ENCODE peak calls at places on chromosomes 12 and 14, in six cellular contexts. One of them, this sample, is unnamed.

GRCh38 chr14:73743431-73743931 is 29.3 kb upstream of the PNMA1 start:
- DNase-seq in fibroblast of mammary gland: no peak
- DNase-seq in endodermal cell: no peak
- DNase-seq in HepG2: no peak
- DNase-seq in HFF-Myc: no peak
- DNase-seq in PC-3: no peak
- DNase-seq in this sample: no peak

GRCh38 chr14:93032301-93032929 is 83.3 kb downstream of the ITPK1 start:
- DNase-seq in endodermal cell: no peak
- DNase-seq in HepG2: no peak
- DNase-seq in fibroblast of mammary gland: no peak
- DNase-seq in PC-3: peak
- DNase-seq in HFF-Myc: no peak
- DNase-seq in this sample: no peak

GRCh38 chr12:71195338-71195896 is 37.6 kb upstream of the TSPAN8 start:
- DNase-seq in endodermal cell: no peak
- DNase-seq in HepG2: no peak
- DNase-seq in PC-3: peak
- DNase-seq in fibroblast of mammary gland: no peak
- DNase-seq in HFF-Myc: no peak
- DNase-seq in this sample: no peak

GRCh38 chr12:111664510-111664909 is 21.2 kb downstream of the BRAP start:
- DNase-seq in PC-3: no peak
- DNase-seq in fibroblast of mammary gland: no peak
- DNase-seq in HepG2: no peak
- DNase-seq in endodermal cell: peak
- DNase-seq in HFF-Myc: no peak
- DNase-seq in this sample: no peak

GRCh38 chr14:64549805-64550538 is at the start of gene PPP1R36:
- DNase-seq in fibroblast of mammary gland: no peak
- DNase-seq in HFF-Myc: no peak
- DNase-seq in PC-3: no peak
- DNase-seq in endodermal cell: peak
- DNase-seq in HepG2: no peak
- DNase-seq in this sample: peak

GRCh38 chr12:34208331-34209258 is 186.3 kb downstream of the ALG10 start:
- DNase-seq in PC-3: no peak
- DNase-seq in fibroblast of mammary gland: no peak
- DNase-seq in HFF-Myc: no peak
- DNase-seq in HepG2: no peak
- DNase-seq in endodermal cell: no peak
- DNase-seq in this sample: no peak

GRCh38 chr14:80464531-80465149 is 253.3 kb upstream of the DIO2 start:
- DNase-seq in HepG2: no peak
- DNase-seq in endodermal cell: peak
- DNase-seq in HFF-Myc: no peak
- DNase-seq in PC-3: no peak
- DNase-seq in fibroblast of mammary gland: no peak
- DNase-seq in this sample: no peak

GRCh38 chr12:13313886-13314285 is 117.4 kb downstream of the EMP1 start:
- DNase-seq in fibroblast of mammary gland: no peak
- DNase-seq in HFF-Myc: no peak
- DNase-seq in PC-3: no peak
- DNase-seq in endodermal cell: no peak
- DNase-seq in HepG2: no peak
- DNase-seq in this sample: no peak

GRCh38 chr12:27541031-27541719 is 17.2 kb downstream of the PPFIBP1 start:
- DNase-seq in PC-3: no peak
- DNase-seq in HepG2: no peak
- DNase-seq in HFF-Myc: no peak
- DNase-seq in fibroblast of mammary gland: no peak
- DNase-seq in endodermal cell: peak
- DNase-seq in this sample: peak

GRCh38 chr14:97707603-97708002 is 910.4 kb downstream of the VRK1 start:
- DNase-seq in PC-3: no peak
- DNase-seq in fibroblast of mammary gland: no peak
- DNase-seq in endodermal cell: peak
- DNase-seq in HepG2: no peak
- DNase-seq in HFF-Myc: no peak
- DNase-seq in this sample: no peak

GRCh38 chr12:66539451-66539850 is 139.4 kb downstream of the GRIP1 start:
- DNase-seq in HFF-Myc: no peak
- DNase-seq in fibroblast of mammary gland: no peak
- DNase-seq in endodermal cell: no peak
- DNase-seq in HepG2: no peak
- DNase-seq in PC-3: no peak
- DNase-seq in this sample: no peak

GRCh38 chr12:6061661-6062060 is 62.8 kb downstream of the VWF start:
- DNase-seq in HepG2: no peak
- DNase-seq in PC-3: no peak
- DNase-seq in fibroblast of mammary gland: peak
- DNase-seq in endodermal cell: no peak
- DNase-seq in HFF-Myc: no peak
- DNase-seq in this sample: no peak

GRCh38 chr14:34782031-34782430 is 67.6 kb upstream of the CFL2 start:
- DNase-seq in HFF-Myc: no peak
- DNase-seq in PC-3: no peak
- DNase-seq in endodermal cell: no peak
- DNase-seq in fibroblast of mammary gland: peak
- DNase-seq in HepG2: no peak
- DNase-seq in this sample: peak

GRCh38 chr12:109270494-109270893 is 38.6 kb downstream of the FOXN4 start:
- DNase-seq in endodermal cell: no peak
- DNase-seq in fibroblast of mammary gland: no peak
- DNase-seq in HepG2: no peak
- DNase-seq in PC-3: no peak
- DNase-seq in HFF-Myc: no peak
- DNase-seq in this sample: no peak

GRCh38 chr12:23217158-23217557 is 592.2 kb downstream of the ETNK1 start:
- DNase-seq in PC-3: no peak
- DNase-seq in HFF-Myc: no peak
- DNase-seq in endodermal cell: no peak
- DNase-seq in HepG2: no peak
- DNase-seq in fibroblast of mammary gland: no peak
- DNase-seq in this sample: peak

GRCh38 chr14:68627050-68627867 is 165.6 kb downstream of the ZFP36L1 start:
- DNase-seq in PC-3: no peak
- DNase-seq in HFF-Myc: peak
- DNase-seq in endodermal cell: peak
- DNase-seq in HepG2: peak
- DNase-seq in fibroblast of mammary gland: no peak
- DNase-seq in this sample: no peak

GRCh38 chr12:20434993-20435392 is 66.7 kb downstream of the PDE3A start:
- DNase-seq in PC-3: no peak
- DNase-seq in endodermal cell: no peak
- DNase-seq in HFF-Myc: no peak
- DNase-seq in HepG2: no peak
- DNase-seq in fibroblast of mammary gland: peak
- DNase-seq in this sample: no peak

GRCh38 chr12:109767991-109768900 is 54.6 kb downstream of the FAM222A start:
- DNase-seq in PC-3: no peak
- DNase-seq in HepG2: no peak
- DNase-seq in endodermal cell: peak
- DNase-seq in fibroblast of mammary gland: no peak
- DNase-seq in HFF-Myc: no peak
- DNase-seq in this sample: no peak

GRCh38 chr12:104699489-104700194 is 242.9 kb downstream of the CHST11 start:
- DNase-seq in endodermal cell: no peak
- DNase-seq in HepG2: no peak
- DNase-seq in fibroblast of mammary gland: peak
- DNase-seq in HFF-Myc: no peak
- DNase-seq in PC-3: no peak
- DNase-seq in this sample: no peak

GRCh38 chr12:71799105-71799504 is 40.5 kb upstream of the TBC1D15 start:
- DNase-seq in endodermal cell: peak
- DNase-seq in PC-3: peak
- DNase-seq in HepG2: no peak
- DNase-seq in fibroblast of mammary gland: peak
- DNase-seq in HFF-Myc: peak
- DNase-seq in this sample: peak

GRCh38 chr12:122951979-122952892 is 14.0 kb downstream of the ABCB9 start:
- DNase-seq in HFF-Myc: no peak
- DNase-seq in fibroblast of mammary gland: peak
- DNase-seq in HepG2: peak
- DNase-seq in endodermal cell: peak
- DNase-seq in PC-3: peak
- DNase-seq in this sample: peak

GRCh38 chr14:105394714-105395537 is 3.4 kb upstream of the TEX22 start:
- DNase-seq in PC-3: no peak
- DNase-seq in fibroblast of mammary gland: no peak
- DNase-seq in endodermal cell: no peak
- DNase-seq in HepG2: no peak
- DNase-seq in HFF-Myc: no peak
- DNase-seq in this sample: no peak

GRCh38 chr12:91690521-91690920 is 455.1 kb downstream of the BTG1 start:
- DNase-seq in fibroblast of mammary gland: no peak
- DNase-seq in PC-3: no peak
- DNase-seq in HepG2: no peak
- DNase-seq in endodermal cell: no peak
- DNase-seq in HFF-Myc: no peak
- DNase-seq in this sample: no peak

DNA sequence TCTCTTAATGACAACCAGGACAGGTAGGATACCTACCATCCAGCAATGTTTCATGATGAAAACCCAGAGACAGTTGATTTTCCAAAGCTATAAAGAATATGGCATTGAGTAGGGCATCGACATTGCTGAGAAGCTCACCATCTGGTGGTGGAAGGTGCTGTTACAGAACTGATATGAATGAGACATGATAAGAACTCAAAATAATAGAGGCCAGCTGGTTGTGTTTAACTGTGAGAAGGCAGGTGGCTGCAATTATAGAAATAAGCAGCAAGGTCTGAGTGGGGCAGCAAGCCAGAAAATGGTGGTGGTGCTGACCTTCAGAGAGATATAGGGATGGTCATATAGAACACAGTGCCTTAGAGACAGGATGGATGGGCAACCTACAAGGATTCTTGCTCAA is 449.7 kb downstream of the BTG1 start:
- DNase-seq in PC-3: no peak
- DNase-seq in HFF-Myc: no peak
- DNase-seq in fibroblast of mammary gland: no peak
- DNase-seq in endodermal cell: no peak
- DNase-seq in HepG2: no peak
- DNase-seq in this sample: no peak
- TF ChIP-seq CTCF in PC-3: peak
- TF ChIP-seq CTCF in HFF-Myc: no peak
- TF ChIP-seq CTCF in fibroblast of mammary gland: no peak
- TF ChIP-seq CTCF in endodermal cell: peak
- TF ChIP-seq CTCF in HepG2: no peak
- TF ChIP-seq CTCF in this sample: peak

GRCh38 chr14:71592361-71592760 is 339.9 kb upstream of the RGS6 start:
- DNase-seq in fibroblast of mammary gland: no peak
- DNase-seq in HepG2: no peak
- DNase-seq in endodermal cell: no peak
- DNase-seq in PC-3: peak
- DNase-seq in HFF-Myc: no peak
- DNase-seq in this sample: peak

GRCh38 chr14:71590131-71590530 is 342.1 kb upstream of the RGS6 start:
- DNase-seq in endodermal cell: no peak
- DNase-seq in HFF-Myc: no peak
- DNase-seq in PC-3: no peak
- DNase-seq in HepG2: no peak
- DNase-seq in fibroblast of mammary gland: no peak
- DNase-seq in this sample: no peak

GRCh38 chr14:71593966-71594365 is 338.3 kb upstream of the RGS6 start:
- DNase-seq in PC-3: no peak
- DNase-seq in fibroblast of mammary gland: no peak
- DNase-seq in endodermal cell: no peak
- DNase-seq in HepG2: no peak
- DNase-seq in HFF-Myc: no peak
- DNase-seq in this sample: no peak

GRCh38 chr14:71594828-71595227 is 337.4 kb upstream of the RGS6 start:
- DNase-seq in endodermal cell: no peak
- DNase-seq in fibroblast of mammary gland: peak
- DNase-seq in PC-3: no peak
- DNase-seq in HepG2: no peak
- DNase-seq in HFF-Myc: peak
- DNase-seq in this sample: no peak

DNA sequence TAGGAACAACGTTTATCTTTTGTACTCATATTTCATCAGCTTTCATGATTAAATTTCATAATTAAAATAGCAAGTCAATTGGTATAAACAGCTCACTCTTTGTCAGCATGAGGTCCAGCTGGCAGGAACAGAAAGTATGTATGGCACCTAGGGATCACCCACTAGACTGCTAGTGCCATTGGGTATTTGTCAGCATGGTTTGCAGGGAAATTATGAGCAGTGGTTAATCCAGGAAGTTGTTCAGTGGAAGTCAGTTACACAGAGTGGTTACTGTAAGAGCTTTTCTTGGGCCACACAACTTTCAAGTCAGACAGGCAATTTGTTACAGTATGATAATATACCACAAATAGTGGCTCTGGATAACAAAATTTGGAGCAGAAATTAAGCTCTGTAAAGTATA is 340.3 kb upstream of the RGS6 start:
- DNase-seq in endodermal cell: no peak
- DNase-seq in HepG2: no peak
- DNase-seq in PC-3: peak
- DNase-seq in fibroblast of mammary gland: peak
- DNase-seq in HFF-Myc: no peak
- DNase-seq in this sample: peak
- H3K4me3 ChIP-seq in endodermal cell: no peak
- H3K4me3 ChIP-seq in HepG2: no peak
- H3K4me3 ChIP-seq in PC-3: no peak
- H3K4me3 ChIP-seq in fibroblast of mammary gland: no peak
- H3K4me3 ChIP-seq in HFF-Myc: no peak
- H3K4me3 ChIP-seq in this sample: no peak

DNA sequence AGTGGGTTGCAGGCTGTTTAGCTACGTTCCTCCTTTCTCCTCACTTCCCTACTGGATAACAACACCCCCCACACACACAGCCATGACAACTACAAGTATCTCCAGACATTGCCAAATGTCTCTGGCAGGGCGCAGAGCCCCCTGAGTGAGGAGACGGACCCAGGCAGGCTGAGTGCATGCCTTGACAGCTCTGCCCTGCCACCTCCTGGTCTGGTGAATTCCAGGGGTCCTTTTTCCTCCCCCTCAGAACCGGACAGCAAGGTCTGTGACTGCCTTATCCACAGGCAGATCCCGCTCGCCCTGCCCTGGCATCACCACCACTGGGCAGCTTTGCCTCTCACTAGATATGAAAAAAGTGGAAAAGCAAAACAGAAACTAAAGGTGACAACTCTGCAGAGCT is 276.5 kb downstream of the TMEM132C start:
- DNase-seq in PC-3: no peak
- DNase-seq in HFF-Myc: no peak
- DNase-seq in fibroblast of mammary gland: no peak
- DNase-seq in HepG2: no peak
- DNase-seq in endodermal cell: peak
- DNase-seq in this sample: no peak
- TF ChIP-seq CTCF in PC-3: no peak
- TF ChIP-seq CTCF in HFF-Myc: no peak
- TF ChIP-seq CTCF in fibroblast of mammary gland: no peak
- TF ChIP-seq CTCF in HepG2: no peak
- TF ChIP-seq CTCF in endodermal cell: peak
- TF ChIP-seq CTCF in this sample: no peak

DNA sequence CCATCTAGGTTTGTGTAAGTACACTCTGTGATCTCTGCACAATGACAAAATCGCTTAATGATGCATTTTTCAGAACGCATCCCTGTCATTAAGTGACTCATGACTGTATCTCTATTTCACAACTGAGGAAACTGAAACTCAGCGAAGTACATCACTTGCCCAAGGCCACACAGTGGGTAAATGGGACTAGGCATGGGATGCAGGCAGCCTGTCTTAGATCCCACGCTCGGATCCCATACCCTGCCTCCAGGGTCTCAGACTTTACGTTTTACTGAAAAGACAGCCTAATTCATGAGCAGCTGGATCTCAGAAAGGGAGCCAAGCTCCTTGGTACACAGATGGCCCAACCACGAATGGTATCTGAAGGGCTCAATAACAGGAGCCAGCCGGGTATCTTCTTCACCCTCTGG is 2.4 kb upstream of the MLEC start:
- DNase-seq in endodermal cell: no peak
- DNase-seq in fibroblast of mammary gland: peak
- DNase-seq in HFF-Myc: no peak
- DNase-seq in PC-3: peak
- DNase-seq in HepG2: no peak
- DNase-seq in this sample: peak
- H3K4me3 ChIP-seq in endodermal cell: no peak
- H3K4me3 ChIP-seq in fibroblast of mammary gland: no peak
- H3K4me3 ChIP-seq in HFF-Myc: no peak
- H3K4me3 ChIP-seq in PC-3: no peak
- H3K4me3 ChIP-seq in HepG2: no peak
- H3K4me3 ChIP-seq in this sample: no peak